ENCODE peak calls at places on chromosome 12, in four cellular contexts. Q is A549, V is HepG2, F is K562. L is an unnamed sample.

GRCh38 chr12:46356655-46357437 is 15.7 kb downstream of the SLC38A2 start:
- DNase-seq in Q (no peak), V (no peak), F (no peak), L (no peak)

GRCh38 chr12:62919827-62920226 is 15.1 kb downstream of the PPM1H start:
- DNase-seq in Q (no peak), V (no peak), F (no peak), L (no peak)

GRCh38 chr12:88242161-88242925 is 100.2 kb downstream of the TMTC3 start:
- DNase-seq in Q (peak), V (no peak), F (peak), L (no peak)

GRCh38 chr12:98453070-98453469 is 62.3 kb upstream of the TMPO start:
- DNase-seq in Q (no peak), V (no peak), F (no peak), L (no peak)

GRCh38 chr12:102468261-102468940 is 12.0 kb downstream of the IGF1 start:
- DNase-seq in Q (no peak), V (no peak), F (no peak), L (no peak)

GRCh38 chr12:117501470-117501869 is 140.0 kb upstream of the NOS1 start:
- DNase-seq in Q (no peak), V (peak), F (no peak), L (no peak)

GRCh38 chr12:41967668-41968649 is 176.7 kb downstream of the GXYLT1 start:
- DNase-seq in Q (no peak), V (no peak), F (no peak), L (peak)

GRCh38 chr12:38417101-38417500 is 100.5 kb downstream of the ALG10B start:
- DNase-seq in Q (no peak), V (no peak), F (no peak), L (no peak)

GRCh38 chr12:112523856-112524255 is 105.1 kb downstream of the PTPN11 start:
- DNase-seq in Q (no peak), V (no peak), F (no peak), L (no peak)

GRCh38 chr12:31005944-31006361 is 67.7 kb upstream of the DDX11 start:
- DNase-seq in Q (peak), V (no peak), F (no peak), L (no peak)

GRCh38 chr12:22110176-22110575 is 64.2 kb downstream of the CMAS start:
- DNase-seq in Q (no peak), V (no peak), F (no peak), L (no peak)

GRCh38 chr12:44299524-44299923 is 463.6 kb downstream of the TMEM117 start:
- DNase-seq in Q (no peak), V (no peak), F (no peak), L (no peak)

GRCh38 chr12:7158866-7159600 is 28.9 kb downstream of the CLSTN3 start:
- DNase-seq in Q (no peak), V (no peak), F (no peak), L (no peak)

GRCh38 chr12:9646794-9647622 is 22.5 kb upstream of the CLEC2D start:
- DNase-seq in Q (peak), V (no peak), F (peak), L (no peak)

GRCh38 chr12:64824500-64825142 is at the start of gene TBC1D30:
- DNase-seq in Q (no peak), V (no peak), F (no peak), L (no peak)

GRCh38 chr12:64825143-64826011 is 930 bp downstream of the TBC1D30 start:
- DNase-seq in Q (no peak), V (no peak), F (no peak), L (peak)

GRCh38 chr12:64824130-64824499 is 332 bp upstream of the TBC1D30 start:
- DNase-seq in Q (no peak), V (no peak), F (no peak), L (no peak)

GRCh38 chr12:64826234-64826633 is 1.8 kb downstream of the TBC1D30 start:
- DNase-seq in Q (no peak), V (no peak), F (peak), L (peak)

DNA sequence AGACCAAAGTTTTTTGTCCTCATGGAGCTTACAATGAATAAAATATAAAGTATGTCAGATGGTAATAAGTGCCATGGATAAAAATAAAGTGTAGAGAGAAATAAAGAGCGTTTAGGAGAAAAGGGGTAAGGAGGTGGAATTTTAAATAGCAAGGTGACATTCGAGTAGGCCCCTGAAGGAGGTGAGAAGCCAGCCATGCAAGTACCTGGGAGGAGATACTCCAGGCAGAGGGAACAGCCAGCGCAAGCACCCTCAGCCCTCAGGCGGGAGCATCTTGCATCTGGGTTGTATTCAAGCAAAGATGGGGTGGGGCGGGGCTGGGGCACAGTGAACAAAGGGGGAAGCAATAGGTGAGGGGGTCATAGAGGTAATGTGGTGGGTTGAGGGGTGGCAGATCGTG is 4.3 kb downstream of the TBC1D30 start:
- DNase-seq in Q (no peak), V (no peak), F (no peak), L (no peak)
- TF ChIP-seq PHF8 in Q (no peak), V (no peak), F (no peak), L (no peak)

DNA sequence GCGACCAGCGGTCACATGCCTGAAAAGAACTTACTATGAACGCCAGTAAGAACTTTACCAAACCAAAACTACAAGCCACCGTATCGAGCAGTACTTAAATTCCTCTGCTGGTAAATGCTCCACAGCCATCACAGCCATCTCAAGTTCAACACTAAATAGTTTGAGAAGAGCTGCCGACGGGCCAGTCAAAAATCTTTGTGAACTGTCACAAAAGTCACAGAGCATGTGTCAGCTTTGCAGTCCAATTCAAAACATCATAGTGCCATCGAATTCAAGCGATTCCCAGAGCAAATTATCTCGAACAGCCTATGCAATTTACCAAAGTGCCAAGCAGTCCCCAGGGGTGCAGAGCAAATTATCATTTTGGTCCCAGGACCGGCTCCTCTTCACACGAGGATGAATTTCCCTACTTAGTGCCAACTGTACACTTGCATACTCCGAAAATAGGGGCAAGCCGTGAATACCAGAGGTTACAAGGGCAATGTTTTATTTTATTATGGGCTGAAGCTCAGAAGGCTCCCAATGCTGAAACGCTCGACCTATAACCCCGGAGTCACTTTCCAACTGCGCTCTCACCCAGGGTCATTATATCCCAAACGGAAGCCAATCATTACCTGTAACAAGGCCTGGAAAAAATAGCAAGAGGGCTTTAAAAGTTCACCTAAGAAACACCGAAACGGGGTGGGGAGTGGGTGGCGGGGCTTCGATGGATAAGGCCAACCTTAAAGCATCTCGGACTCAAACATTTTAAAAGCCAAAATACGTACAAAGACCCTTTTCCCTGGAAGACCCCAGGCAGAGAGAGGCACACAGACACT is 1.1 kb downstream of the LRP6 start:
- DNase-seq in Q (no peak), V (no peak), F (peak), L (no peak)
- TF ChIP-seq PHF8 in Q (no peak), V (no peak), F (no peak), L (no peak)

DNA sequence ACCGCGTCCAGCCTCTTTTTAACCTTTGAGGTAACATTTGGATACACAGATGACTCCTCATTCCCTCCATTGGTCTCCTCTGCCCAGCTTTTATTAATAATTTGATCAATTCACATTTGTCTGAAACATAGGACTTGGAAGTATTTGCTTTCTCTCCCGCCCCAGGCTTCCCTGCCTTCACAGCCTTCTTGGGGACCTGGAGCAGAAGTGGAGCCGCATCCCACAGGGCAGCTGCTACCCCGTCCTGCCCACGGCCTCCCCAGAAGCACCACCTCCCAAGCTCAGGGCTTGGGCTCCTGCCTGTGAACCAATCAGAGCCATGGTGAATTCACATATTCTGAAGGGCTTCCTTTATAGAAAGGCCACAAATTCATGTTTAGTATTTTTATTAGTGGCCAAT is 97.6 kb downstream of the PIWIL1 start:
- DNase-seq in Q (no peak), V (no peak), F (no peak), L (no peak)
- TF ChIP-seq PHF8 in Q (no peak), V (no peak), F (no peak), L (no peak)

DNA sequence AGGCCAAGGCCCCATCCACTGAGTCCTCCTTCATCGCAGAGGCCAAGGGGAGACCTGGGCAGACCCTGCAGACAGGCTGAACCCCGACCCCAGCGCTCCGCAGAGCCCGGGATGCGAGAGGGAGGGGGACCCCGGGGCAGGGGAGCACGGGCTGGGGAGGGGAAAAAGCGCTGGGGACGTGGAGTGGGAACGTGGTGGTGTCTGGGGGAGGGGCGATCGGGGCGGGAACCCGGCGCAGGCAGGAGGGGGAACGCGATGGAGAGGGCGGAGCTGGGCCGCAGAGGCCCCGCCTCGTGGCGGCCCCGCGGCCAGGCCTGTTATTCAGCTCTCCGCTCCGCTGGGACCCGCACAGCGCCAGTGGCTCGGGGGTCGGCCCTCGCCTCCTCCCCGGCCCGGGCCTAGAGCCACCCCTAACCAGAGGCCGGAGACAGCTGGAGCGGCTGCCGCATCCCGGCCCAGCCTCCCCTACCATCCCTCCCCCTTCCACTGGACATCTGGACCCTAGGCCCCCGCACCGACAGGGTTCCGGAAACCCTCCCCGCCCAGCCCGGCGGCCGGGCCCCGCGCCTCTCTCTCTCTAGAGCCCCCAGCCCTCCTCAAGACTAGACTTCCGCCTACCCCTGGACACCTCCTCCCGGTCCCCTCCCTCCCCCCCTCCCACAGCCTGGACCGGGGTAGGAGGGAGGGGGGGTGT is at the start of gene ARHGEF25:
- DNase-seq in Q (peak), V (peak), F (peak), L (no peak)
- TF ChIP-seq PHF8 in Q (peak), V (peak), F (peak), L (peak)

GRCh38 chr12:95547522-95548055 is 3.7 kb downstream of the USP44 start:
- DNase-seq in Q (no peak), V (no peak), F (peak), L (no peak)
- TF ChIP-seq PHF8 in Q (no peak), V (no peak), F (no peak), L (no peak)

DNA sequence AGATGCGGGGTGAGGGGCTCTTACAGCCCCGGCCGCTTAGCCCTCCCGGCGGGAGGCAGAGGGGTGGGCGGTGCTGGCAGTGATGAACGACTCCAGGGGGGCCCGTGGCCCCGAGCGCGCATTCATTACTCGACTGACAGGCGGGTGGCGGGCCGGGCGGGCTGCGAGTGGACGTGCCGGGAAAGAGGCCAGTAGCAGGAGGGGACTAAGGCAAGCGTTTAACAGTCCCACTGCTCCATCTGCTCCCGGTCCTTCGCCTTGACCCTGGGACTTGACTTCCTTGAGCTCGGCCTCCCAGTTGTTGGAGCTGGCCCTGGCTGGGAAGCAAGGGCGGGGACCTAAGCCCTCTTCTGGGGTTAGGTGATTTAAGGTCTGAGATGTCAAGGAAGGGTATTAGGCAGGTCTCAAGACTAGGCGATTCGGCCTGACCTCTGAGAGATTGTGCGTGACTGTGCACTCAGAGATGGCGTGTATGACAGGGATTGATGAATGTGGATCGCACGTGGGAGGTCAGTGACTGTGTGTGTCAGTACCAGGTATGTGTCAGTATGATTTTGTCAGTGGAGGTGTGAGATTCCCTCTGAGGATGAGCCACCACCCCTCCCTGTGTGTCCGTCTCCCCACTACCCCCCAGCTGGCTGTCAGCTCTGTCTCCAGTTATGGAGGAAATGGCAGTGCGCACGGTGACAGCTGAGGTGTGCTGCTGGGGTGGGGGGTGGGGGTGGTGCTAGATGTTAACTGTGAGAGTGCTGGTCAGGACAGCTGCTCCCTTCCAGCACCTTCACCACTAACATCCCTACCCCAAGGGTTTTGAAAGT is 3.6 kb upstream of the DNAJC22 start:
- DNase-seq in Q (no peak), V (no peak), F (peak), L (no peak)
- TF ChIP-seq PHF8 in Q (no peak), V (no peak), F (no peak), L (no peak)

DNA sequence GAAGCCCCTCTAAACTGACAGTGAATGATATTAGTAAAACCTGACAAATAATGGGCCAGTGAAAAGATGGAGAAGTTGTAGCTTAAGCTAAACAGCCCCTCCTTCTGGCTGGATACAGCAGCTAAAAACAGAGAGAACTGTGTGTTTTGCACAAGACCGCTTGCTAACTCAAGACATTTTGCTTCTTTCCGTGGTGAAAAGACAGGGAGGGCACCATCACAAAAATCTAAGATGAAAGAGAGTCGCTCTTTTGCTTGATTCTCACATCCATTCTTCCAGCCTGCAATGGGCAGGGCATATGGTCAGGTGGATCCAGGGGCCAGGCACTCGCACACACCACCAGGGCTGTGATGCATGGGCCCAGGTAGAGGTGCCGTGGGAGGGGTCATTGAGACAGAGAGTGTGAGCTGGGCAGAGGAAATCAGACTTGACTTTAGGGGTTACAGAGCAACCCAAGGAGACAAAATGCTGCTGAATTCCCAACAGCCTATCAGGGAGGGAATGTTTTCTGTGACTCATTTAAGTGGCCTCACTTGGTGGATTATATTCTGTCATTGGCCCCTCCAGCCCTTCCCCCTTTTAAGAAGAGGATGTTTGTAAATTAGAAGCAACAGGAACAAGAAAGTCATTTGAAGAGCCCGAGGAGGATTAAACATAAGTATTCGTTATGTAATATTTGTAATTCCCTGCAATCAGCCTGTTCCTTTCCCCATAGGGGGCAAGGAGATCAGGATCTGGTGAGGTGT is 12.2 kb downstream of the EMP1 start:
- DNase-seq in Q (peak), V (no peak), F (peak), L (no peak)
- TF ChIP-seq PHF8 in Q (no peak), V (no peak), F (no peak), L (no peak)

GRCh38 chr12:109115404-109115757 is 1.0 kb upstream of the ACACB start:
- DNase-seq in Q (no peak), V (peak), F (no peak), L (no peak)
- TF ChIP-seq PHF8 in Q (no peak), V (no peak), F (no peak), L (no peak)

GRCh38 chr12:12684375-12685106 is 11.4 kb downstream of the GPR19 start:
- DNase-seq in Q (no peak), V (peak), F (peak), L (peak)
- TF ChIP-seq PHF8 in Q (no peak), V (no peak), F (no peak), L (peak)

L was measured in H1.